ENCODE peak calls at places on chromosomes 11 and 22, in seven cellular contexts. E, K, H, N, C, M and Q are unnamed samples.

GRCh38 chr11:12377106-12377823 is at the start of gene PARVA:
- DNase-seq in E (peak), K (peak), H (peak), N (peak), C (peak), M (no peak), Q (no peak)

GRCh38 chr11:116044520-116044919 is 540.3 kb upstream of the CADM1 start:
- DNase-seq in E (no peak), K (no peak), H (no peak), N (no peak), C (no peak), M (no peak), Q (no peak)

GRCh38 chr11:133797542-133797941 is 47.8 kb downstream of the SPATA19 start:
- DNase-seq in E (no peak), K (no peak), H (peak), N (no peak), C (no peak), M (no peak), Q (no peak)

GRCh38 chr11:110599207-110599606 is 113.0 kb downstream of the ARHGAP20 start:
- DNase-seq in E (no peak), K (no peak), H (no peak), N (no peak), C (no peak), M (no peak), Q (no peak)

GRCh38 chr11:10628506-10629236 is 60.2 kb upstream of the LYVE1 start:
- DNase-seq in E (no peak), K (no peak), H (no peak), N (no peak), C (peak), M (no peak), Q (no peak)

GRCh38 chr11:105148241-105148640 is 8.7 kb upstream of the CARD18 start:
- DNase-seq in E (no peak), K (no peak), H (no peak), N (no peak), C (no peak), M (no peak), Q (no peak)

GRCh38 chr22:43854151-43854785 is 8.0 kb downstream of the SULT4A1 start:
- DNase-seq in E (no peak), K (peak), H (no peak), N (peak), C (peak), M (no peak), Q (no peak)

GRCh38 chr11:44934110-44934509 is 16.6 kb downstream of the TP53I11 start:
- DNase-seq in E (no peak), K (no peak), H (no peak), N (no peak), C (no peak), M (no peak), Q (no peak)

GRCh38 chr11:72292106-72292790 is 48.3 kb upstream of the PHOX2A start:
- DNase-seq in E (peak), K (peak), H (no peak), N (no peak), C (no peak), M (no peak), Q (no peak)

GRCh38 chr11:71240865-71241691 is 11.3 kb downstream of the SHANK2 start:
- DNase-seq in E (peak), K (peak), H (peak), N (peak), C (peak), M (peak), Q (no peak)

GRCh38 chr11:92954003-92954402 is 15.4 kb upstream of the MTNR1B start:
- DNase-seq in E (no peak), K (no peak), H (no peak), N (no peak), C (no peak), M (no peak), Q (no peak)

GRCh38 chr11:123511037-123511870 is 81.2 kb downstream of the GRAMD1B start:
- DNase-seq in E (peak), K (peak), H (peak), N (peak), C (peak), M (no peak), Q (peak)

GRCh38 chr11:115623021-115623451 is 118.8 kb upstream of the CADM1 start:
- DNase-seq in E (peak), K (no peak), H (peak), N (no peak), C (peak), M (no peak), Q (no peak)

GRCh38 chr22:25485626-25486545 is 78.6 kb upstream of the GRK3 start:
- DNase-seq in E (no peak), K (peak), H (no peak), N (no peak), C (no peak), M (peak), Q (no peak)

GRCh38 chr11:27520226-27520625 is 13.7 kb upstream of the LIN7C start:
- DNase-seq in E (no peak), K (no peak), H (no peak), N (no peak), C (no peak), M (no peak), Q (no peak)

GRCh38 chr22:50423956-50424355 is 50.9 kb downstream of the SBF1 start:
- DNase-seq in E (no peak), K (no peak), H (no peak), N (no peak), C (no peak), M (no peak), Q (no peak)

GRCh38 chr11:134579709-134580634 is 167.9 kb upstream of the B3GAT1 start:
- DNase-seq in E (peak), K (no peak), H (no peak), N (peak), C (peak), M (no peak), Q (no peak)

GRCh38 chr11:129620705-129621104 is 194.9 kb upstream of the TMEM45B start:
- DNase-seq in E (no peak), K (no peak), H (no peak), N (no peak), C (no peak), M (no peak), Q (no peak)

GRCh38 chr22:44098021-44098739 is 74.1 kb downstream of the PARVB start:
- DNase-seq in E (no peak), K (no peak), H (no peak), N (no peak), C (peak), M (no peak), Q (no peak)

GRCh38 chr11:94731921-94732601 is 36.1 kb upstream of the AMOTL1 start:
- DNase-seq in E (no peak), K (no peak), H (no peak), N (no peak), C (peak), M (no peak), Q (no peak)

GRCh38 chr11:94730153-94730552 is 38.0 kb upstream of the AMOTL1 start:
- DNase-seq in E (no peak), K (no peak), H (no peak), N (no peak), C (no peak), M (no peak), Q (no peak)

GRCh38 chr11:94735907-94736306 is 32.2 kb upstream of the AMOTL1 start:
- DNase-seq in E (no peak), K (no peak), H (no peak), N (no peak), C (no peak), M (no peak), Q (no peak)

GRCh38 chr11:94734563-94735275 is 33.4 kb upstream of the AMOTL1 start:
- DNase-seq in E (no peak), K (no peak), H (no peak), N (no peak), C (no peak), M (no peak), Q (no peak)

GRCh38 chr11:94732617-94733292 is 35.4 kb upstream of the AMOTL1 start:
- DNase-seq in E (no peak), K (no peak), H (no peak), N (no peak), C (peak), M (no peak), Q (no peak)
- TF ChIP-seq POLR2AphosphoS5 in E (no peak), K (no peak), H (no peak), N (peak), C (peak), M (no peak), Q (no peak)

DNA sequence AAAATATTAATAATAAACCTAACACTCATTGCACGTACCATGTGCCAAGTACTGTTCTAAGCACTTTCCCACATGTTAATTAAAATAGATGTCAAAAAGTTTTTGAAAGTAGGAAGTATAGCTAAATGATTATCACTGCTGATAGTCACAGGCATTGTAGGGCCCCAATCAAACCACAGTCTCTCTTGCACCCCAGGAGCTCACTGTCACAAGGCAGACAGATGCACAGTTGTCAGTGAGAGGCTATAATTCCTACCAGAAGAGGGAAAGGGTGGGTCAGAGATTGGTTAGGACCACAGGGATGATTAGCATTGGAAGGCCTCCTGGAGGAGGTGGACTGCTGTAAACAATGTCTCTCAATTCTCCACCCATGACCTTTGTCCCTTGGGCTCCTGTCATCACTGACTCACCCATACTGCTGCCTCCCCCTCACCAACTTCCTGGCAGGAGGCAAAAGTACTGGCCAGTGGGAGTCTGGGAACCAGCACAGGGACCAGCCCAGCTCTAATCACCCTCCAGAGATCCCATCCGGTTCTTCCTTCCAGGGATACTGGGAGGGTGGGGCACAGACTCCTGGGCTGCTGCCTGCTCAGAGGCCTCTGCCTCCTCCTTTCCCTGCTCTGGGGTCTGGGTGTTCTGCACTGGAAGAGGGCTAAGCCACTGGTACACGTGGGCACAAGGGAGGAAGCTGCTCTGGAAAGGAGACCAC is 1.1 kb upstream of the POLD4 start:
- DNase-seq in E (peak), K (no peak), H (no peak), N (no peak), C (peak), M (no peak), Q (no peak)
- TF ChIP-seq POLR2A in E (no peak), K (no peak), H (no peak), N (no peak), C (no peak), M (no peak), Q (no peak)

GRCh38 chr22:17907731-17908051 is 116.7 kb downstream of the MICAL3 start:
- DNase-seq in E (no peak), K (no peak), H (no peak), N (no peak), C (no peak), M (no peak), Q (no peak)
- TF ChIP-seq POLR2AphosphoS5 in E (no peak), K (no peak), H (peak), N (no peak), C (no peak), M (no peak), Q (no peak)

GRCh38 chr11:113189909-113190667 is 124.3 kb upstream of the TTC12 start:
- DNase-seq in E (no peak), K (no peak), H (no peak), N (no peak), C (no peak), M (no peak), Q (no peak)
- TF ChIP-seq POLR2A in E (no peak), K (no peak), H (no peak), N (no peak), C (no peak), M (no peak), Q (no peak)

GRCh38 chr11:67435031-67435726 is 2.3 kb downstream of the PTPRCAP start:
- DNase-seq in E (no peak), K (no peak), H (no peak), N (no peak), C (no peak), M (no peak), Q (no peak)
- TF ChIP-seq POLR2AphosphoS5 in E (no peak), K (no peak), H (no peak), N (no peak), C (no peak), M (no peak), Q (no peak)

GRCh38 chr22:22128440-22128839 is 116.1 kb upstream of the VPREB1 start:
- DNase-seq in E (no peak), K (no peak), H (no peak), N (no peak), C (no peak), M (no peak), Q (no peak)

GRCh38 chr22:22125028-22125578 is 119.5 kb upstream of the VPREB1 start:
- DNase-seq in E (no peak), K (no peak), H (no peak), N (no peak), C (no peak), M (no peak), Q (no peak)

GRCh38 chr22:22125579-22126468 is 118.8 kb upstream of the VPREB1 start:
- DNase-seq in E (no peak), K (no peak), H (no peak), N (no peak), C (no peak), M (no peak), Q (no peak)

GRCh38 chr22:22129387-22129786 is 115.2 kb upstream of the VPREB1 start:
- DNase-seq in E (no peak), K (no peak), H (no peak), N (no peak), C (no peak), M (no peak), Q (no peak)

GRCh38 chr22:22127100-22127499 is 117.5 kb upstream of the VPREB1 start:
- DNase-seq in E (no peak), K (no peak), H (no peak), N (no peak), C (no peak), M (no peak), Q (no peak)
- TF ChIP-seq POLR2A in E (no peak), K (no peak), H (no peak), N (no peak), C (no peak), M (no peak), Q (no peak)

DNA sequence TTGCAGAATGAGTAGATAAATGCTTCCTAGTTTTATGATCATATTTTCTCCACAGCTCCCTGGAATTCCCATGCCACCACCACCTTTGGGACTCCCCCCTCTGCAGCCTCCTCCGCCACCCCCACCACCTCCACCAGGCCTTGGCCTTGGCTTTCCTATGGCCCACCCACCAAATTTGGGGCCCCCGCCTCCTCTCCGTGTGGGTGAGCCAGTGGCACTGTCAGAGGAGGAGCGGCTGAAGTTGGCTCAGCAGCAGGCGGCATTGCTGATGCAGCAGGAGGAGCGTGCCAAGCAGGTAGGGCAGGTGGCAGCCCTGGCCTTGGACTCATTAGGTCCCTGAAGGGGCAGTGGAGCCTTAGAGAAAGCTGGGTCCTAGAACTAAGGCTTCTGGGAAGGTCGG is 2.9 kb downstream of the SF3B2 start:
- DNase-seq in E (no peak), K (no peak), H (no peak), N (no peak), C (peak), M (no peak), Q (no peak)
- TF ChIP-seq POLR2AphosphoS5 in E (no peak), K (no peak), H (no peak), N (no peak), C (no peak), M (no peak), Q (no peak)

GRCh38 chr22:21042978-21043855 is 2.5 kb upstream of the LRRC74B start:
- DNase-seq in E (no peak), K (no peak), H (no peak), N (no peak), C (no peak), M (no peak), Q (no peak)
- TF ChIP-seq POLR2A in E (no peak), K (no peak), H (no peak), N (no peak), C (no peak), M (no peak), Q (no peak)

DNA sequence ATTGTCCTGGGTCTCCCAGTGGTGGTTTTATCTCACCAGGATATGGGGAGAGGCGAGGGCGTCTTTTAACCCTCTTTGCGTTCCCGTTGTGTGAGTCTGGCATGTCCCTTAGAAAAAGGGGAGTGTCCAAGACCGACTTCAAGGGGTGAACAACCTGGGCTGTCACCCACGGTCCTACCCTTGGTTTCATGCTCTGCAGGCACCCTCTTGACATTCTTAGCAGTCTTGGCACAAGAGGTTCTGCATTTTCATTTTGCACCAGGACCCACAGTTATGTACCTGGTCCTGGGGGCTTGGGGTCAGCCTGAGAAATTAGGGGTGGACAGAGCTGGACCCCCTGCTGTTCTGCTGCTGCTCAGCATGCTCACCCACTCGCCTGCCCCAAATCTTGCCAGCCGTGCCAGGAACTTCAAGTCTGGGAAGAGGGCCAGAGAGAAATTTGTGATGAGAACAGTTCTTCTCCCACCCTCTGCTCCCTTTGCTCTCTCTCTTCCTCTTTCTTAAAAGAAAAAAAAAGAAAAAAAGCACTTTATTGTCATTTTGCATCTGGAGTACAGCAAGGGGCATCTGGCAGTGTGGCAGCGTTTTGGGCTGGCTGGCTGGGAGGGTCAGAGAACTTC is 471.2 kb downstream of the MIAT start:
- DNase-seq in E (no peak), K (no peak), H (no peak), N (no peak), C (no peak), M (no peak), Q (no peak)
- TF ChIP-seq POLR2AphosphoS5 in E (no peak), K (no peak), H (no peak), N (no peak), C (no peak), M (no peak), Q (no peak)